ENCODE peak calls at places on chromosome 21, in six cellular contexts. G is posterior cingulate gyrus; D is DMS153; B is activated CD8-positive, alpha-beta memory T cell treated with anti-CD3 and anti-CD28 coated beads for 48 hours; X is fibroblast of pulmonary artery; P is NCI-H1436. Q is an unnamed sample.

GRCh38 chr21:39079617-39080016 is 103.6 kb downstream of the PSMG1 start:
- DNase-seq in D (no peak), B (no peak), P (no peak), X (peak), G (no peak), Q (no peak)

GRCh38 chr21:37072239-37072987 is 458 bp downstream of the PIGP start:
- DNase-seq in D (no peak), P (peak), G (peak), X (peak), B (no peak), Q (peak)

GRCh38 chr21:17921579-17922530 is 102.7 kb upstream of the C21orf91 start:
- DNase-seq in X (peak), P (no peak), D (no peak), G (no peak), B (no peak), Q (no peak)

GRCh38 chr21:33367309-33367973 is 35.8 kb upstream of the IFNGR2 start:
- DNase-seq in G (no peak), D (no peak), B (no peak), P (no peak), X (no peak), Q (no peak)

GRCh38 chr21:34120867-34121266 is 47.5 kb downstream of the MRPS6 start:
- DNase-seq in B (no peak), D (no peak), X (no peak), G (no peak), P (no peak), Q (no peak)

GRCh38 chr21:44618909-44619308 is 7.0 kb downstream of the KRTAP10-8 start:
- DNase-seq in P (no peak), G (no peak), B (no peak), D (no peak), X (no peak), Q (peak)

GRCh38 chr21:24076179-24076578 is 1531.1 kb downstream of the MRPL39 start:
- DNase-seq in B (no peak), X (peak), P (no peak), D (no peak), G (no peak), Q (no peak)

GRCh38 chr21:45117314-45117713 is 42.9 kb downstream of the ADARB1 start:
- DNase-seq in D (no peak), G (no peak), X (no peak), B (no peak), P (no peak), Q (no peak)

GRCh38 chr21:34890724-34891609 is 158.1 kb downstream of the RUNX1 start:
- DNase-seq in P (no peak), G (no peak), X (peak), D (no peak), B (no peak), Q (no peak)

GRCh38 chr21:41932191-41932575 is 21.6 kb downstream of the C2CD2 start:
- DNase-seq in B (no peak), X (peak), D (no peak), P (no peak), G (no peak), Q (no peak)

GRCh38 chr21:17359781-17360180 is 153.1 kb upstream of the CXADR start:
- DNase-seq in D (peak), B (no peak), P (no peak), X (no peak), G (no peak), Q (no peak)

GRCh38 chr21:38747796-38748195 is 57.9 kb upstream of the ETS2 start:
- DNase-seq in G (no peak), D (no peak), B (no peak), X (no peak), P (no peak), Q (no peak)

GRCh38 chr21:15992171-15992570 is 262.4 kb downstream of the USP25 start:
- DNase-seq in D (no peak), P (no peak), X (no peak), B (no peak), G (no peak), Q (no peak)

GRCh38 chr21:31556662-31557061 is 102.8 kb upstream of the SOD1 start:
- DNase-seq in B (no peak), G (no peak), P (no peak), X (no peak), D (no peak), Q (no peak)

GRCh38 chr21:41080485-41080884 is 87.5 kb upstream of the BACE2 start:
- DNase-seq in D (no peak), B (no peak), P (no peak), X (no peak), G (no peak), Q (no peak)

GRCh38 chr21:37866027-37866426 is 50.2 kb downstream of the KCNJ6 start:
- DNase-seq in X (no peak), B (no peak), P (no peak), D (no peak), G (no peak), Q (no peak)

GRCh38 chr21:46340998-46341397 is 17.0 kb downstream of the PCNT start:
- DNase-seq in B (no peak), G (no peak), X (no peak), P (no peak), D (no peak), Q (no peak)

GRCh38 chr21:33587792-33588484 is 546 bp downstream of the DONSON start:
- DNase-seq in D (no peak), B (no peak), G (peak), X (peak), P (peak), Q (peak)

Q was measured in activated CD4-positive, alpha-beta T cell treated with anti-CD3 and anti-CD28 coated beads, Interleukin-2, amount 50 U/mL, for 4 hours.